ENCODE peak calls at places on chromosomes 6 and 20, in four cellular contexts. J is activated T-helper 1 cell treated with anti-CD3 and anti-CD28 coated beads, Interleukin-2, amount 50 U/mL, for 16 hours; E is COR-L47; Q is hepatic stellate cell. U is an unnamed sample.

GRCh38 chr20:59577037-59577808 is 27.1 kb upstream of the PHACTR3 start:
- DNase-seq in Q (no peak), J (no peak), E (no peak), U (peak)

GRCh38 chr6:13500264-13500663 is 12.9 kb upstream of the GFOD1 start:
- DNase-seq in J (no peak), E (no peak), Q (no peak), U (no peak)

GRCh38 chr6:82570083-82570482 is 206.5 kb downstream of the TPBG start:
- DNase-seq in Q (no peak), E (peak), J (no peak), U (no peak)

GRCh38 chr6:44217332-44218143 is 812 bp downstream of the MYMX start:
- DNase-seq in Q (no peak), J (no peak), E (no peak), U (no peak)

GRCh38 chr6:127117979-127118504 is 429 bp upstream of the RSPO3 start:
- DNase-seq in J (no peak), E (no peak), Q (no peak), U (no peak)

GRCh38 chr6:42131531-42131930 is 10.9 kb downstream of the C6orf132 start:
- DNase-seq in J (no peak), Q (peak), E (no peak), U (no peak)

GRCh38 chr6:586553-586952 is 70.3 kb downstream of the HUS1B start:
- DNase-seq in J (no peak), E (no peak), Q (no peak), U (no peak)

GRCh38 chr6:158817298-158818007 is 1.7 kb downstream of the EZR start:
- DNase-seq in Q (peak), E (no peak), J (no peak), U (peak)

GRCh38 chr6:30396833-30397479 is 52.0 kb downstream of the RPP21 start:
- DNase-seq in Q (peak), J (peak), E (peak), U (peak)

GRCh38 chr20:44646023-44646640 is 5.4 kb downstream of the ADA start:
- DNase-seq in E (no peak), J (no peak), Q (no peak), U (peak)

GRCh38 chr6:144809120-144809519 is 524.0 kb downstream of the UTRN start:
- DNase-seq in Q (no peak), E (no peak), J (no peak), U (no peak)

GRCh38 chr20:60100780-60101179 is 142.6 kb downstream of the CDH26 start:
- DNase-seq in E (no peak), J (no peak), Q (no peak), U (no peak)

GRCh38 chr6:117477988-117478852 is 4.3 kb upstream of the DCBLD1 start:
- DNase-seq in J (no peak), Q (no peak), E (no peak), U (no peak)

GRCh38 chr6:53929340-53930120 is 134.7 kb downstream of the LRRC1 start:
- DNase-seq in E (no peak), J (no peak), Q (no peak), U (no peak)

GRCh38 chr6:40011844-40012243 is 77.6 kb upstream of the MOCS1 start:
- DNase-seq in J (no peak), E (no peak), Q (no peak), U (no peak)

GRCh38 chr6:156793224-156793623 is 16.0 kb downstream of the ARID1B start:
- DNase-seq in E (no peak), J (no peak), Q (no peak), U (no peak)

GRCh38 chr6:125050663-125051318 is 88.6 kb downstream of the RNF217 start:
- DNase-seq in E (no peak), Q (no peak), J (no peak), U (no peak)

GRCh38 chr6:168037242-168037641 is 39.8 kb downstream of the KIF25 start:
- DNase-seq in Q (no peak), E (no peak), J (no peak), U (no peak)

GRCh38 chr20:19802492-19803158 is 44.6 kb downstream of the RIN2 start:
- DNase-seq in J (no peak), Q (no peak), E (peak), U (no peak)

GRCh38 chr20:54254596-54254995 is 46.7 kb downstream of the PFDN4 start:
- DNase-seq in Q (no peak), E (no peak), J (no peak), U (no peak)

GRCh38 chr6:124962617-124963415 is 579 bp downstream of the RNF217 start:
- DNase-seq in J (no peak), Q (peak), E (no peak), U (peak)

GRCh38 chr6:119308994-119309657 is 40.4 kb downstream of the MAN1A1 start:
- DNase-seq in J (no peak), Q (no peak), E (no peak), U (no peak)

GRCh38 chr6:143941852-143942627 is 66.0 kb downstream of the PLAGL1 start:
- DNase-seq in J (peak), Q (peak), E (peak), U (peak)

U was measured in spleen.